ENCODE peak calls at places on chromosome 17, in four cellular contexts. N is stimulated activated naive CD4-positive, alpha-beta T cell treated with Interleukin-2 at 50 U/mL for 16 hours; J is left colon; A is astrocyte of the spinal cord. S is an unnamed sample.

GRCh38 chr17:21392257-21392656 is 16.1 kb downstream of the KCNJ12 start:
- DNase-seq in N (no peak), J (no peak), A (no peak), S (no peak)

GRCh38 chr17:57747221-57748017 is 2.3 kb upstream of the CCDC182 start:
- DNase-seq in N (peak; percentile 3), J (no peak), A (peak; percentile 74), S (peak; percentile 76)

GRCh38 chr17:8488931-8489330 is 53.2 kb downstream of the NDEL1 start:
- DNase-seq in N (no peak), J (no peak), A (peak; percentile 97), S (peak; percentile 99)

GRCh38 chr17:6713130-6713917 is at the start of gene SLC13A5:
- DNase-seq in N (no peak), J (no peak), A (no peak), S (peak; percentile 10)

GRCh38 chr17:8979715-8980114 is 14.2 kb upstream of the PIK3R5 start:
- DNase-seq in N (no peak), J (no peak), A (no peak), S (no peak)

GRCh38 chr17:74527081-74527480 is 4.2 kb downstream of the CD300LB start:
- DNase-seq in N (no peak), J (no peak), A (no peak), S (no peak)

GRCh38 chr17:81527591-81528383 is at the start of gene FSCN2:
- DNase-seq in N (no peak), J (no peak), A (no peak), S (no peak)

GRCh38 chr17:19409509-19409908 is 1.5 kb upstream of the RNF112 start:
- DNase-seq in N (no peak), J (no peak), A (peak; percentile 84), S (peak; percentile 82)

GRCh38 chr17:80265205-80266068 is 4.8 kb downstream of the RNF213 start:
- DNase-seq in N (peak; percentile 83), J (no peak), A (no peak), S (no peak)

GRCh38 chr17:67993998-67994361 is 2.3 kb downstream of the C17orf58 start:
- DNase-seq in N (no peak), J (no peak), A (no peak), S (no peak)

GRCh38 chr17:4509402-4509801 is 10.7 kb downstream of the SPNS2 start:
- DNase-seq in N (no peak), J (no peak), A (peak; percentile 15), S (no peak)

GRCh38 chr17:30550512-30551273 is 73.5 kb downstream of the GOSR1 start:
- DNase-seq in N (no peak), J (no peak), A (peak; percentile 9), S (peak; percentile 28)

GRCh38 chr17:81566461-81567126 is 14.4 kb upstream of the FAAP100 start:
- DNase-seq in N (no peak), J (peak; percentile 68), A (peak; percentile 98), S (peak; percentile 96)

GRCh38 chr17:12545877-12546513 is 119.7 kb upstream of the MYOCD start:
- DNase-seq in N (no peak), J (no peak), A (peak; percentile 47), S (peak; percentile 59)

GRCh38 chr17:82204831-82205719 is 7.6 kb downstream of the CCDC57 start:
- DNase-seq in N (peak; percentile 13), J (no peak), A (peak; percentile 77), S (peak; percentile 85)

GRCh38 chr17:12409082-12409481 is 256.6 kb upstream of the MYOCD start:
- DNase-seq in N (no peak), J (no peak), A (no peak), S (no peak)

GRCh38 chr17:79011451-79012147 is 2.0 kb upstream of the CANT1 start:
- DNase-seq in N (no peak), J (no peak), A (no peak), S (peak; percentile 49)

GRCh38 chr17:11925271-11926021 is 71.8 kb downstream of the ZNF18 start:
- DNase-seq in N (no peak), J (no peak), A (no peak), S (no peak)

GRCh38 chr17:35448214-35448898 is at the start of gene SLFN13:
- DNase-seq in N (peak; percentile 93), J (peak; percentile 91), A (peak; percentile 56), S (peak; percentile 79)

GRCh38 chr17:17151541-17151940 is 54.6 kb downstream of the PLD6 start:
- DNase-seq in N (no peak), J (no peak), A (peak; percentile 56), S (peak; percentile 11)

GRCh38 chr17:146983-147761 is 9.8 kb downstream of the SCGB1C2 start:
- DNase-seq in N (no peak), J (peak; percentile 22), A (no peak), S (no peak)

GRCh38 chr17:39738568-39738901 is 797 bp downstream of the GRB7 start:
- DNase-seq in N (peak; percentile 26), J (peak; percentile 76), A (no peak), S (no peak)

GRCh38 chr17:21042434-21043295 is at the start of gene USP22:
- DNase-seq in N (peak; percentile 28), J (no peak), A (no peak), S (no peak)

GRCh38 chr17:39666601-39667261 is 1.5 kb upstream of the PNMT start:
- DNase-seq in N (no peak), J (no peak), A (no peak), S (no peak)

GRCh38 chr17:30920282-30920681 is 1.5 kb upstream of the ADAP2 start:
- DNase-seq in N (no peak), J (no peak), A (peak; percentile 27), S (peak; percentile 58)

GRCh38 chr17:51493206-51493605 is 232.9 kb downstream of the UTP18 start:
- DNase-seq in N (no peak), J (no peak), A (no peak), S (no peak)

GRCh38 chr17:74937064-74938051 is 1.7 kb downstream of the OTOP3 start:
- DNase-seq in N (no peak), J (no peak), A (no peak), S (no peak)